ENCODE peak calls at places on chromosomes 3 and 15, in four cellular contexts. T is heart right ventricle, M is right atrium auricular region, I is lower leg skin. P is an unnamed sample.

GRCh38 chr3:196198771-196199753 is 12.1 kb downstream of the ZDHHC19 start:
- DNase-seq in I (no peak), T (no peak), M (no peak), P (peak)

GRCh38 chr3:54941690-54942362 is 14.0 kb upstream of the LRTM1 start:
- DNase-seq in M (no peak), I (no peak), T (no peak), P (no peak)

GRCh38 chr3:427128-427527 is 230.6 kb downstream of the CHL1 start:
- DNase-seq in I (no peak), M (no peak), T (no peak), P (no peak)

GRCh38 chr15:22259881-22260421 is 179.6 kb downstream of the OR4M2 start:
- DNase-seq in T (no peak), I (no peak), M (no peak), P (no peak)

GRCh38 chr3:100458814-100459213 is 33.6 kb upstream of the TMEM45A start:
- DNase-seq in M (no peak), I (no peak), T (no peak), P (no peak)

GRCh38 chr3:12963184-12963868 is 109.9 kb downstream of the IQSEC1 start:
- DNase-seq in M (no peak), T (no peak), I (no peak), P (no peak)

GRCh38 chr3:20320489-20320888 is 134.5 kb upstream of the SGO1 start:
- DNase-seq in I (no peak), T (no peak), M (no peak), P (no peak)

GRCh38 chr15:93018574-93018973 is 70.4 kb downstream of the RGMA start:
- DNase-seq in T (no peak), I (no peak), M (no peak), P (no peak)

GRCh38 chr3:66456711-66457173 is 44.1 kb downstream of the LRIG1 start:
- DNase-seq in I (no peak), M (no peak), T (peak), P (peak)

GRCh38 chr3:105867690-105868449 is 942 bp downstream of the CBLB start:
- DNase-seq in T (no peak), I (no peak), M (no peak), P (no peak)
- TF ChIP-seq CTCF in T (no peak), I (no peak), M (no peak), P (no peak)

GRCh38 chr15:75925440-75925839 is 21.8 kb downstream of the FBXO22 start:
- DNase-seq in T (no peak), M (no peak), I (no peak), P (no peak)

GRCh38 chr15:75920079-75920478 is 16.4 kb downstream of the FBXO22 start:
- DNase-seq in T (no peak), M (no peak), I (no peak), P (no peak)

GRCh38 chr15:75923756-75924155 is 20.1 kb downstream of the FBXO22 start:
- DNase-seq in T (no peak), I (no peak), M (no peak), P (no peak)

GRCh38 chr15:75924576-75924975 is 20.9 kb downstream of the FBXO22 start:
- DNase-seq in M (no peak), T (no peak), I (no peak), P (no peak)

GRCh38 chr15:75921732-75922703 is 18.3 kb downstream of the FBXO22 start:
- DNase-seq in I (peak), M (no peak), T (peak), P (no peak)
- TF ChIP-seq CTCF in I (no peak), M (no peak), T (peak), P (peak)

GRCh38 chr3:142861926-142862325 is 27.0 kb downstream of the PCOLCE2 start:
- DNase-seq in I (no peak), T (no peak), M (no peak), P (no peak)

GRCh38 chr3:142853270-142854163 is 35.4 kb downstream of the PCOLCE2 start:
- DNase-seq in M (no peak), I (no peak), T (peak), P (peak)

GRCh38 chr3:142852009-142852408 is 36.9 kb downstream of the PCOLCE2 start:
- DNase-seq in I (no peak), M (no peak), T (no peak), P (no peak)

GRCh38 chr3:142858043-142858442 is 30.8 kb downstream of the PCOLCE2 start:
- DNase-seq in I (no peak), T (no peak), M (no peak), P (no peak)

GRCh38 chr3:142857056-142857455 is 31.8 kb downstream of the PCOLCE2 start:
- DNase-seq in M (no peak), I (no peak), T (peak), P (peak)
- TF ChIP-seq CTCF in M (no peak), I (no peak), T (peak), P (peak)

DNA sequence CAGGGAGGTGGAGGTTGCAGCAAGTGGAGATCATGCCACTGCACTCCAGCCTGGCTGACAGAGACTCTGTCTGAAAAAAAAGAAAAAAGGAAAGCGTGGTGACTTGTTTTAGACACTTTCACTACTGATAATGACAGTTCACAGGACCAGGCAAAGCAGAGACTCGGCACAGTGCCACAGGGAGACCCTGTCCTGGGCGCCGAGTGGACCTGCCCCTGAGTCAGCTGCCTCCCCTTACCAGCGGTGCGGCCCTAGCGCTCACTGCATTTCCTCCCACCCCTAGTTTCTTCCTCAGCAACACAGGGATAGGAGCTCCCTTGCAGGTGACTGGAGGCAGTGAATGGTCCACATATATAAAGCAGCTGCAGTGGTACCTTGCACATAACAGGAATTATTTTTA is 38.7 kb upstream of the NSMCE3 start:
- DNase-seq in I (no peak), M (no peak), T (no peak), P (no peak)
- TF ChIP-seq CTCF in I (no peak), M (no peak), T (no peak), P (no peak)

GRCh38 chr3:170431054-170431453 is 12.4 kb downstream of the CLDN11 start:
- DNase-seq in T (no peak), I (no peak), M (no peak), P (no peak)
- TF ChIP-seq CTCF in T (no peak), I (no peak), M (no peak), P (no peak)

GRCh38 chr15:70563561-70564095 is 199.7 kb downstream of the UACA start:
- DNase-seq in M (no peak), T (no peak), I (no peak), P (no peak)

GRCh38 chr15:70562906-70563305 is 200.5 kb downstream of the UACA start:
- DNase-seq in M (no peak), T (no peak), I (no peak), P (no peak)

GRCh38 chr15:70566989-70567388 is 196.4 kb downstream of the UACA start:
- DNase-seq in I (no peak), T (no peak), M (no peak), P (no peak)

GRCh38 chr15:70569139-70569717 is 194.1 kb downstream of the UACA start:
- DNase-seq in T (peak), M (no peak), I (no peak), P (no peak)

GRCh38 chr15:70566047-70566835 is 197.1 kb downstream of the UACA start:
- DNase-seq in M (no peak), I (no peak), T (no peak), P (no peak)
- TF ChIP-seq CTCF in M (no peak), I (no peak), T (peak), P (no peak)

P was measured in psoas muscle.